ENCODE peak calls at places on chromosomes 5 and 9, in four cellular contexts. Y is GM12878, V is A549, U is HepG2. R is an unnamed sample.

GRCh38 chr9:130390371-130390770 is 54.4 kb upstream of the ASS1 start:
- DNase-seq in V (no peak), U (no peak), Y (no peak), R (peak; percentile 34)

GRCh38 chr5:180467576-180467975 is 26.6 kb upstream of the CNOT6 start:
- DNase-seq in V (no peak), Y (no peak), U (no peak), R (no peak)

GRCh38 chr9:2526071-2526862 is 95.3 kb upstream of the VLDLR start:
- DNase-seq in V (no peak), U (no peak), Y (no peak), R (no peak)

GRCh38 chr5:59036274-59036961 is 453.5 kb downstream of the RAB3C start:
- DNase-seq in V (no peak), U (no peak), Y (no peak), R (no peak)

GRCh38 chr9:121085661-121086060 is 10.9 kb downstream of the CNTRL start:
- DNase-seq in U (no peak), V (no peak), Y (no peak), R (no peak)

GRCh38 chr5:160230686-160231527 is 1.6 kb downstream of the FABP6 start:
- DNase-seq in Y (peak; percentile 74), U (no peak), V (no peak), R (no peak)

GRCh38 chr5:130337179-130337888 is 433.1 kb downstream of the CHSY3 start:
- DNase-seq in V (peak; percentile 27), Y (no peak), U (no peak), R (no peak)

GRCh38 chr5:168740821-168741213 is 161.6 kb upstream of the PANK3 start:
- DNase-seq in Y (no peak), U (no peak), V (no peak), R (no peak)

GRCh38 chr9:113572076-113572861 is 108.7 kb downstream of the RGS3 start:
- DNase-seq in Y (no peak), V (no peak), U (no peak), R (peak; percentile 31)

GRCh38 chr9:97983524-97984187 is 515 bp downstream of the ANP32B start:
- DNase-seq in Y (no peak), V (peak; percentile 46), U (no peak), R (peak; percentile 71)

GRCh38 chr5:42858031-42858643 is 46.4 kb upstream of the SELENOP start:
- DNase-seq in U (no peak), Y (no peak), V (no peak), R (no peak)

GRCh38 chr5:133071983-133072531 is 20.2 kb downstream of the HSPA4 start:
- DNase-seq in U (no peak), Y (no peak), V (no peak), R (peak; percentile 29)

GRCh38 chr5:53023969-53024368 is 34.8 kb downstream of the ITGA2 start:
- DNase-seq in Y (no peak), V (no peak), U (no peak), R (no peak)

GRCh38 chr5:133523013-133523658 is 89.2 kb downstream of the FSTL4 start:
- DNase-seq in V (no peak), Y (no peak), U (no peak), R (no peak)

GRCh38 chr5:156920042-156920860 is 42.8 kb downstream of the TIMD4 start:
- DNase-seq in Y (peak; percentile 77), V (no peak), U (no peak), R (no peak)

GRCh38 chr9:130997925-130998595 is 10.9 kb upstream of the LAMC3 start:
- DNase-seq in Y (no peak), U (peak; percentile 56), V (peak; percentile 95), R (peak; percentile 99)

GRCh38 chr5:158165647-158166046 is 306.7 kb upstream of the CLINT1 start:
- DNase-seq in U (no peak), Y (no peak), V (no peak), R (no peak)

GRCh38 chr9:84955971-84956370 is 286.4 kb downstream of the NTRK2 start:
- DNase-seq in V (no peak), U (no peak), Y (no peak), R (no peak)

GRCh38 chr5:168867271-168867670 is 288.1 kb upstream of the PANK3 start:
- DNase-seq in Y (no peak), U (no peak), V (no peak), R (no peak)

GRCh38 chr5:16666140-16666860 is 49.5 kb upstream of the RETREG1 start:
- DNase-seq in V (no peak), Y (no peak), U (no peak), R (no peak)

GRCh38 chr9:83359039-83359438 is 179.2 kb downstream of the FRMD3 start:
- DNase-seq in V (no peak), Y (no peak), U (no peak), R (no peak)

GRCh38 chr5:107516452-107517184 is 154.1 kb downstream of the EFNA5 start:
- DNase-seq in V (no peak), Y (no peak), U (no peak), R (no peak)

GRCh38 chr5:178296066-178296465 is 63.5 kb upstream of the PHYKPL start:
- DNase-seq in V (no peak), U (no peak), Y (no peak), R (no peak)

GRCh38 chr5:164175083-164175482 is 669.7 kb downstream of the MAT2B start:
- DNase-seq in Y (no peak), V (no peak), U (no peak), R (no peak)

GRCh38 chr5:101364469-101364868 is 461.4 kb upstream of the ST8SIA4 start:
- DNase-seq in U (no peak), Y (no peak), V (no peak), R (no peak)

GRCh38 chr5:39015743-39016586 is 58.2 kb downstream of the RICTOR start:
- DNase-seq in U (peak; percentile 14), Y (no peak), V (no peak), R (no peak)

DNA sequence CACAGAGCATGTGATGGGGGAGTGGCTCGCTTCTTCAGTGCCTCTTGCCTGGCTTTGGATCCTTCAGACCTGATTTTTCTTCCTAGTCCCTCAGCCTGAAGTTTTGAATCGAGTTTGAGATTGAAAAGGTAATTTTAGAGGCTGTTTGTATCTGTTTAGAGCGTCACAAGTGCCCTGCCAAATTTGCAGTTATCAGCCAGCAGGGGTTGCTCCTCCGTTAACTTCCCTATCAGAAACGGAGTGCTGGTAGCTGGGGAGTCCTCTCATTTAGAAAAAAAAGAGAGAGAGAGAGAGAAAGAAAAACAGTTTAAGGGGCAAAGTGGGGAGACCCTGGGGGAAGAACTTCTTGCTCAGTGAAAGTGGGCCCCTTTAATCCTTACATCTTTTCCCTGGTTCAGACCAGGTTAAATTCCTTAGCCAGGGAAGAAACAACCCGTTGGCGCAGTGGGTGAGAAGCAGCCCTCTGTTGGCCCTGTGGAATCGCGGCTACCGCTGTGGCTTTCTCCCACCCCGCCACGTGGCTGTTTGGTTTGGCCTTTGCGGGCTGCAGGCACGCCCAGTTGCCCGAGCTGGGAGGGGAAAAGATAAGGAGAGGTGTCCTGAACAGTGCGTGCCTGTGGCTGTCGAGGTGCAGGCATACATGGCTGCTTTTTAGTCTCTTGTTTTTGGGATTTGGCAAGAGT is 576.7 kb upstream of the ACO1 start:
- DNase-seq in V (no peak), Y (no peak), U (peak; percentile 43), R (peak; percentile 57)
- TF ChIP-seq BHLHE40 in V (no peak), Y (no peak), U (no peak), R (no peak)

GRCh38 chr5:73452215-73452614 is 3.6 kb upstream of the FOXD1 start:
- DNase-seq in Y (no peak), V (no peak), U (no peak), R (no peak)

GRCh38 chr5:73451218-73452130 is 2.9 kb upstream of the FOXD1 start:
- DNase-seq in V (no peak), U (no peak), Y (no peak), R (peak; percentile 73)

GRCh38 chr5:73450041-73450598 is 1.5 kb upstream of the FOXD1 start:
- DNase-seq in U (no peak), Y (no peak), V (no peak), R (no peak)

GRCh38 chr5:73448451-73449136 is at the start of gene FOXD1:
- DNase-seq in U (peak; percentile 32), V (peak; percentile 77), Y (no peak), R (peak; percentile 48)

GRCh38 chr5:73450672-73451217 is 2.2 kb upstream of the FOXD1 start:
- DNase-seq in Y (no peak), V (no peak), U (no peak), R (peak; percentile 18)
- H3K4me3 ChIP-seq in Y (no peak overlapping the region), V (peak overlapping the region; percentile 50), U (no peak overlapping the region), R (peak overlapping the region; percentile 24)

GRCh38 chr9:72602629-72603028 is 81.2 kb downstream of the TMC1 start:
- DNase-seq in V (no peak), U (no peak), Y (no peak), R (no peak)
- TF ChIP-seq KDM1A in V (no peak), U (no peak), Y (no peak), R (no peak)

GRCh38 chr9:92170848-92171247 is 55.6 kb upstream of the SPTLC1 start:
- DNase-seq in U (no peak), Y (no peak), V (no peak), R (no peak)
- TF ChIP-seq BHLHE40 in U (no peak), Y (no peak), V (no peak), R (no peak)

DNA sequence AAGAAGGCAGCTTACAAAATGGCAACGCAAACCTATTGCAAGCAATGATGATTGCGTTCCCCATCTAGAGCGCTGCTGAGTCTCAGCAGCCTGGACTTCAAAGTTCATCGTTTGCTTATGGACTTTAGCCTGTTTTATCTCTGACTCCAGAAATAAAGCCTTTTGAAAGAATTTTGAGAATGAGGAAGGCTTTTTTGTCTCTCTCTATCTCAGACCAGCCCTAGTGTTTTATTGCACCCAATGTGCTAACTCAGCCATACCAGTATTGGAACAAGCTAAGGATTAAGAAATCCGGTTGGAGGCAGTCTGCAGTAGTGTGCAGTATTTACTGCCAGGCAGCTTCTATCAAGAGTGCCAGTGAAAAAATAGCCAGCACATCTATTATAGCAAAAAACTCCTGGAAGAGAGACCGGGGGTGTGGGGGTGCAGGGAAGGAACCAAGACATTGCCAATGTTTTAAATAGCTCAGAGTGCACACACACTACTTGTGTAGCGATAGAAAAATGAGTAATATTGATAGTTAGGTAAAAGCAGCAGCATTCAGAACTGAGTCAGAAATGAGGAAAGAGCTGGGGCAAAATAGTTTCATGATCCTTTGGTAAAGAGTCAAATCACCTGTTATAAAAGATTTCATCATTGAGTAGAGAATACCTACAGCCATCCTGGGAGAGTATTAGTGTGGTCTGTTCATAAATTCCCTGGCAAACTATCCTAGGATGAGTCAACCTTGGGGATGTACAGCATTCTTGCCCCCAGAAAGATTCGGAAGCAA is 219.0 kb downstream of the ZNF608 start:
- DNase-seq in U (peak; percentile 90), V (no peak), Y (no peak), R (no peak)
- H3K4me3 ChIP-seq in U (no peak overlapping the region), V (no peak overlapping the region), Y (no peak overlapping the region), R (no peak overlapping the region)

DNA sequence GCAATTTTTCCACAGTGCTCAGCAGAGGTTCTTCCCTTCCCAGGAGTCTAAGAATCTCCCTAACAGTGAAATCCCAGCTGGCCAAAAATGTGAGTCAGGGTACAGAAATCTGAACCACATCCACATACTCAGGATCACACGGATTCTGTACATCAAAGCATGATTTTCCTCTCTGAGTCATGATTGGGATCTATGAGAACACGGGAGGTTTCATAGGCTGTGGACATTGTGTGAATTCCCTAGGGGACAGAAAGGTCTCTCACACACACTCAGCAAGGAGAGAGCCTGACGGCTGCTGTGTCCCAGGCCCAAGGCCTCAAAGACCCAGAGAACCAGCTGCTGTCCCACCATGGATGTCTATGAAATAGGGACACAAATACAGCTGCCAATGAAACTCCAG is 102.9 kb downstream of the ADAMTS12 start:
- DNase-seq in Y (no peak), U (no peak), V (no peak), R (no peak)
- TF ChIP-seq KDM1A in Y (no peak), U (no peak), V (no peak), R (no peak)

R was measured in K562.